ENCODE peak calls at places on chromosomes 16 and 17, in ten cellular contexts. A, G, U, I, F, Z, K, H, B and P are unnamed samples.

GRCh38 chr16:11994187-11995119 is 17.9 kb downstream of the SNX29 start:
- DNase-seq in H (peak; percentile 54), Z (no peak), B (no peak), K (no peak), F (no peak), A (no peak), G (peak; percentile 87), I (no peak), U (no peak), P (no peak)

GRCh38 chr17:17347956-17348871 is 45.0 kb downstream of the NT5M start:
- DNase-seq in U (no peak), K (no peak), B (no peak), A (no peak), F (no peak), Z (no peak), H (no peak), G (peak; percentile 74), I (no peak), P (no peak)

GRCh38 chr16:58125041-58125440 is 4.1 kb downstream of the CFAP20 start:
- DNase-seq in U (no peak), K (no peak), A (no peak), G (no peak), I (no peak), H (no peak), B (no peak), F (no peak), Z (no peak), P (no peak)

GRCh38 chr17:29584452-29585079 is 4.9 kb downstream of the GIT1 start:
- DNase-seq in G (no peak), U (no peak), Z (no peak), A (no peak), K (no peak), B (no peak), H (peak; percentile 41), I (no peak), F (peak; percentile 45), P (no peak)

GRCh38 chr17:33056392-33057146 is 64.9 kb downstream of the SPACA3 start:
- DNase-seq in I (no peak), H (no peak), A (no peak), Z (no peak), B (no peak), G (no peak), K (no peak), U (no peak), F (no peak), P (no peak)

GRCh38 chr17:15261818-15262290 is 3.3 kb downstream of the PMP22 start:
- DNase-seq in B (peak; percentile 42), F (no peak), Z (no peak), H (peak; percentile 30), G (no peak), U (no peak), A (no peak), K (no peak), I (no peak), P (peak; percentile 15)

GRCh38 chr17:48491527-48492273 is 39.1 kb downstream of the HOXB1 start:
- DNase-seq in B (no peak), F (no peak), A (no peak), H (no peak), U (no peak), K (no peak), I (no peak), Z (no peak), G (no peak), P (no peak)

GRCh38 chr17:2056221-2057129 is 1.6 kb downstream of the HIC1 start:
- DNase-seq in A (no peak), K (no peak), H (no peak), Z (no peak), I (peak; percentile 38), F (no peak), U (no peak), G (no peak), B (no peak), P (peak; percentile 28)

GRCh38 chr16:57623251-57624043 is 5.0 kb upstream of the ADGRG1 start:
- DNase-seq in B (peak; percentile 47), G (no peak), F (no peak), H (no peak), A (peak; percentile 55), U (no peak), K (peak; percentile 78), I (no peak), Z (peak; percentile 41), P (no peak)

GRCh38 chr17:28130455-28130854 is 88.0 kb downstream of the NLK start:
- DNase-seq in U (no peak), A (no peak), B (no peak), H (no peak), I (no peak), Z (no peak), G (no peak), F (no peak), K (no peak), P (no peak)

GRCh38 chr16:66277311-66278070 is 89.0 kb upstream of the CDH5 start:
- DNase-seq in F (no peak), B (no peak), K (no peak), Z (no peak), A (no peak), H (no peak), G (peak; percentile 83), I (no peak), U (no peak), P (no peak)
- TF ChIP-seq CTCF in F (no peak), B (no peak), K (no peak), Z (no peak), A (no peak), H (no peak), G (no peak), I (no peak), U (no peak), P (no peak)

GRCh38 chr16:30609928-30610839 is at the start of gene ZNF689:
- DNase-seq in G (peak; percentile 99), F (peak; percentile 98), K (peak; percentile 97), B (peak; percentile 98), U (peak; percentile 92), A (peak; percentile 97), I (peak; percentile 92), Z (peak; percentile 95), H (peak; percentile 96), P (peak; percentile 93)
- TF ChIP-seq CTCF in G (no peak), F (no peak), K (no peak), B (no peak), U (no peak), A (no peak), I (no peak), Z (no peak), H (no peak), P (no peak)

GRCh38 chr17:67666028-67666427 is 51.7 kb upstream of the NOL11 start:
- DNase-seq in F (no peak), K (no peak), H (no peak), B (no peak), I (no peak), Z (no peak), U (no peak), G (no peak), A (no peak), P (no peak)

GRCh38 chr17:67666710-67667109 is 51.0 kb upstream of the NOL11 start:
- DNase-seq in I (no peak), F (no peak), U (no peak), A (no peak), B (no peak), K (no peak), H (no peak), G (no peak), Z (no peak), P (no peak)

GRCh38 chr17:67662712-67663111 is 55.0 kb upstream of the NOL11 start:
- DNase-seq in B (no peak), H (no peak), F (no peak), U (no peak), G (no peak), I (no peak), Z (no peak), A (no peak), K (no peak), P (no peak)

GRCh38 chr17:67659028-67659427 is 58.7 kb upstream of the NOL11 start:
- DNase-seq in I (no peak), Z (no peak), F (no peak), G (no peak), K (no peak), B (no peak), H (no peak), A (no peak), U (no peak), P (no peak)

GRCh38 chr17:67663445-67663844 is 54.3 kb upstream of the NOL11 start:
- DNase-seq in K (no peak), G (no peak), B (no peak), Z (no peak), I (no peak), H (no peak), U (no peak), F (no peak), A (no peak), P (no peak)
- TF ChIP-seq CTCF in K (no peak), G (no peak), B (no peak), Z (no peak), I (no peak), H (no peak), U (no peak), F (no peak), A (no peak), P (no peak)

GRCh38 chr17:41885733-41886132 is 20.5 kb upstream of the KLHL11 start:
- DNase-seq in U (no peak), Z (no peak), B (peak; percentile 66), A (no peak), F (no peak), I (no peak), G (no peak), H (no peak), K (no peak), P (no peak)
- TF ChIP-seq CTCF in U (peak; percentile 22), Z (no peak), B (peak; percentile 54), A (peak; percentile 48), F (peak; percentile 62), I (peak; percentile 20), G (no peak), H (peak; percentile 21), K (peak; percentile 31), P (no peak)

GRCh38 chr17:37440424-37440823 is 33.7 kb downstream of the TADA2A start:
- DNase-seq in K (peak; percentile 90), Z (no peak), B (no peak), I (no peak), G (no peak), U (no peak), A (no peak), H (no peak), F (no peak), P (no peak)

GRCh38 chr17:37432671-37433070 is 26.0 kb downstream of the TADA2A start:
- DNase-seq in B (no peak), K (no peak), I (no peak), Z (no peak), F (no peak), A (no peak), G (no peak), U (no peak), H (no peak), P (no peak)

DNA sequence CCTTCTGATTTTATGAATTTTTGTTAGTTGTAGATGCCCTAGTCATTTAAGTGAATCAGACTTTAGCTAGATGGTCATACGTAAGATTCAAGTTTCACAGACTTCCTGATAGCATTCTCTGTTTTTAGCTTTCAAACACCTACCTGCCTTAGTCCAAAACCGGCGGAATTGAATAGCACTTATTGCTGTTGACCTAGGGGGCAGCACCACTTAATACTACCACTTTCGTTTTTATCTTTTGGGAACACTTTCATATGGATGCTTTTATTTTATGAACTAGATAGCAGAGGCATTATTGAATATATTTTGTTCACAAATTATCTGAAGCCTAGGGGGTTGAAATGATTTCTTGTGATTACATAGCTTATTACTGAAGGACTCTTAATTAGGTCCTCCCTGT is 31.5 kb downstream of the TADA2A start:
- DNase-seq in G (no peak), B (no peak), A (no peak), H (no peak), I (no peak), F (peak; percentile 15), U (no peak), K (no peak), Z (no peak), P (no peak)
- TF ChIP-seq CTCF in G (no peak), B (peak; percentile 55), A (peak; percentile 15), H (no peak), I (no peak), F (peak; percentile 79), U (no peak), K (peak; percentile 18), Z (no peak), P (peak; percentile 24)